ENCODE peak calls at places on chromosomes 13 and 19, in six cellular contexts. R is psoas muscle, F is spleen, N is keratinocyte, H is adipocyte, W is IMR-90. Q is an unnamed sample.
A peak's percentile ranks its signal among the peaks of the same experiment; 100 is the strongest.

GRCh38 chr19:419721-420515 is 11.0 kb upstream of the C2CD4C start:
- DNase-seq in N (no peak), W (no peak), H (no peak), R (no peak), F (peak; percentile 49), Q (no peak)

GRCh38 chr13:102273111-102273510 is 128.7 kb downstream of the FGF14 start:
- DNase-seq in H (no peak), W (no peak), N (no peak), R (no peak), F (no peak), Q (no peak)

GRCh38 chr13:37791699-37792098 is 77.9 kb downstream of the TRPC4 start:
- DNase-seq in R (no peak), F (no peak), N (no peak), W (peak; percentile 10), H (no peak), Q (no peak)

GRCh38 chr13:23574421-23574820 is 4.2 kb downstream of the TNFRSF19 start:
- DNase-seq in H (no peak), W (no peak), N (no peak), F (no peak), R (no peak), Q (no peak)

GRCh38 chr13:23618341-23618740 is 48.1 kb downstream of the TNFRSF19 start:
- DNase-seq in R (no peak), F (no peak), H (peak; percentile 75), N (no peak), W (peak; percentile 98), Q (no peak)

GRCh38 chr13:98947925-98948324 is 29.9 kb downstream of the DOCK9 start:
- DNase-seq in H (no peak), F (no peak), R (no peak), N (no peak), W (no peak), Q (no peak)

GRCh38 chr13:34419025-34419424 is 523.0 kb upstream of the NBEA start:
- DNase-seq in F (no peak), N (no peak), R (no peak), H (no peak), W (no peak), Q (no peak)

GRCh38 chr13:50809133-50810090 is 34.1 kb downstream of the DLEU7 start:
- DNase-seq in N (no peak), W (no peak), F (no peak), R (no peak), H (no peak), Q (no peak)

GRCh38 chr13:23547000-23547590 is 23.1 kb upstream of the TNFRSF19 start:
- DNase-seq in H (peak; percentile 54), F (no peak), R (peak; percentile 53), N (no peak), W (peak; percentile 7), Q (no peak)

GRCh38 chr19:58559275-58560006 is 1.0 kb upstream of the UBE2M start:
- DNase-seq in N (no peak), H (peak; percentile 94), W (peak; percentile 89), F (peak; percentile 95), R (peak; percentile 94), Q (peak; percentile 86)

GRCh38 chr13:109370486-109370885 is 415.9 kb downstream of the IRS2 start:
- DNase-seq in N (no peak), F (no peak), W (no peak), H (no peak), R (no peak), Q (no peak)

GRCh38 chr13:48235100-48235813 is 2.3 kb downstream of the ITM2B start:
- DNase-seq in F (no peak), H (peak; percentile 69), N (no peak), W (peak; percentile 25), R (no peak), Q (peak; percentile 55)

GRCh38 chr19:7840629-7841028 is 10.6 kb downstream of the EVI5L start:
- DNase-seq in H (no peak), F (no peak), N (no peak), W (no peak), R (no peak), Q (no peak)

GRCh38 chr19:57934820-57935665 is at the start of gene ZNF418:
- DNase-seq in H (peak; percentile 80), W (peak; percentile 84), N (no peak), R (peak; percentile 39), F (peak; percentile 77), Q (peak; percentile 74)

GRCh38 chr13:30019648-30020626 is 169.5 kb upstream of the UBL3 start:
- DNase-seq in F (no peak), N (no peak), W (no peak), R (no peak), H (no peak), Q (no peak)

GRCh38 chr13:27772651-27773425 is 19.4 kb upstream of the GSX1 start:
- DNase-seq in W (no peak), F (no peak), H (no peak), R (no peak), N (no peak), Q (no peak)

GRCh38 chr13:58883405-58883804 is 1251.9 kb downstream of the PCDH17 start:
- DNase-seq in H (no peak), W (no peak), F (no peak), N (no peak), R (no peak), Q (no peak)

GRCh38 chr19:42199440-42200115 is 17.9 kb downstream of the DEDD2 start:
- DNase-seq in H (no peak), W (no peak), N (peak; percentile 93), F (peak; percentile 94), R (peak; percentile 43), Q (peak; percentile 32)

GRCh38 chr19:11697284-11697855 is 41.4 kb downstream of the ZNF823 start:
- DNase-seq in W (no peak), F (no peak), R (no peak), H (no peak), N (no peak), Q (no peak)

GRCh38 chr19:42352216-42352892 is 26.9 kb downstream of the MEGF8 start:
- DNase-seq in N (no peak), H (no peak), W (peak; percentile 8), R (no peak), F (no peak), Q (no peak)

GRCh38 chr13:91946498-91947070 is 548.2 kb downstream of the GPC5 start:
- DNase-seq in W (peak; percentile 12), N (no peak), H (peak; percentile 7), R (no peak), F (no peak), Q (no peak)

GRCh38 chr13:33761744-33762143 is 56.2 kb upstream of the RFC3 start:
- DNase-seq in H (peak; percentile 27), R (no peak), F (no peak), W (no peak), N (no peak), Q (no peak)

GRCh38 chr19:14337510-14337909 is 43.7 kb upstream of the ADGRE5 start:
- DNase-seq in F (no peak), R (no peak), N (no peak), W (no peak), H (peak; percentile 14), Q (peak; percentile 91)

GRCh38 chr19:53908106-53908932 is 759 bp upstream of the CACNG7 start:
- DNase-seq in W (peak; percentile 40), N (no peak), H (peak; percentile 53), F (peak; percentile 80), R (peak; percentile 40), Q (no peak)

GRCh38 chr13:38530492-38530891 is 156.4 kb upstream of the FREM2 start:
- DNase-seq in R (no peak), W (peak; percentile 1), F (no peak), N (no peak), H (peak; percentile 77), Q (no peak)

GRCh38 chr13:41231786-41232185 is 31.6 kb downstream of the MTRF1 start:
- DNase-seq in R (no peak), N (no peak), W (peak; percentile 37), F (no peak), H (no peak), Q (peak; percentile 80)

GRCh38 chr19:30564551-30565011 is 192.4 kb downstream of the ZNF536 start:
- DNase-seq in R (no peak), H (no peak), F (no peak), N (no peak), W (no peak), Q (no peak)

GRCh38 chr13:26307701-26308100 is 53.8 kb downstream of the CDK8 start:
- DNase-seq in W (no peak), H (no peak), R (no peak), N (peak; percentile 7), F (no peak), Q (no peak)

GRCh38 chr19:43420954-43421353 is 6.3 kb downstream of the TEX101 start:
- DNase-seq in R (no peak), N (no peak), F (no peak), W (no peak), H (no peak), Q (no peak)

GRCh38 chr19:18951721-18952281 is 10.8 kb upstream of the HOMER3 start:
- DNase-seq in W (no peak), H (peak; percentile 70), F (no peak), R (no peak), N (peak; percentile 96), Q (no peak)

GRCh38 chr13:30142502-30143211 is 164.7 kb downstream of the KATNAL1 start:
- DNase-seq in W (peak; percentile 99), H (peak; percentile 85), R (peak; percentile 64), N (peak; percentile 83), F (no peak), Q (peak; percentile 20)

GRCh38 chr13:64078025-64078424 is 2662.4 kb upstream of the PCDH20 start:
- DNase-seq in F (no peak), H (no peak), N (no peak), R (no peak), W (no peak), Q (no peak)
- H3K9me3 ChIP-seq in F (no peaks in the 10 kb centered on the region), H (no peaks in the 10 kb centered on the region), N (peaks cover 5% of the 10 kb centered on the region), R (no peaks in the 10 kb centered on the region), W (no peaks in the 10 kb centered on the region), Q (no peaks in the 10 kb centered on the region)

GRCh38 chr19:56137405-56137804 is 3.7 kb upstream of the ZNF444 start:
- DNase-seq in F (no peak), H (no peak), W (no peak), N (no peak), R (no peak), Q (peak; percentile 86)
- H3K4me3 ChIP-seq in F (no peak overlapping the region), H (no peak overlapping the region), W (no peak overlapping the region), N (no peak overlapping the region), R (no peak overlapping the region), Q (no peak overlapping the region)

GRCh38 chr13:20301391-20302071 is 69.4 kb upstream of the GJB6 start:
- DNase-seq in R (peak; percentile 35), H (no peak), W (no peak), F (no peak), N (no peak), Q (no peak)
- H3K4me1 ChIP-seq in R (no peaks in the 10 kb centered on the region), H (peaks cover 4% of the 10 kb centered on the region), W (no peaks in the 10 kb centered on the region), F (no peaks in the 10 kb centered on the region), N (peaks cover 16% of the 10 kb centered on the region), Q (no peaks in the 10 kb centered on the region)

GRCh38 chr19:27654266-27654990 is 1558.5 kb downstream of the UQCRFS1 start:
- DNase-seq in H (no peak), R (no peak), W (no peak), F (no peak), N (no peak), Q (no peak)

GRCh38 chr19:27652796-27653195 is 1560.2 kb downstream of the UQCRFS1 start:
- DNase-seq in F (no peak), W (no peak), H (no peak), R (no peak), N (no peak), Q (no peak)

GRCh38 chr19:27647423-27647822 is 1565.5 kb downstream of the UQCRFS1 start:
- DNase-seq in W (no peak), F (no peak), R (no peak), N (no peak), H (no peak), Q (no peak)

GRCh38 chr19:27657271-27658051 is 1555.5 kb downstream of the UQCRFS1 start:
- DNase-seq in F (no peak), N (no peak), R (no peak), W (no peak), H (no peak), Q (no peak)

GRCh38 chr19:27652281-27652680 is 1560.7 kb downstream of the UQCRFS1 start:
- DNase-seq in R (no peak), N (no peak), W (no peak), H (no peak), F (no peak), Q (no peak)
- H3K9me3 ChIP-seq in R (no peaks in the 10 kb centered on the region), N (no peaks in the 10 kb centered on the region), W (peaks cover 29% of the 10 kb centered on the region), H (no peaks in the 10 kb centered on the region), F (peaks cover 16% of the 10 kb centered on the region), Q (peaks cover 3% of the 10 kb centered on the region)

Q was measured in small intestine.